ENCODE peak calls at places on chromosomes 13 and 19, in nine cellular contexts. T, S, D, K, V, H, N, I and U are unnamed samples.

GRCh38 chr19:35644206-35644986 is 2.9 kb downstream of the ETV2 start:
- DNase-seq in T (peak), S (peak), D (peak), K (peak), V (peak), H (peak), N (peak), I (peak), U (peak)

GRCh38 chr13:59755647-59756290 is 408.0 kb downstream of the DIAPH3 start:
- DNase-seq in T (no peak), S (no peak), D (no peak), K (no peak), V (peak), H (no peak), N (no peak), I (no peak), U (no peak)

GRCh38 chr13:32056316-32056715 is 24.7 kb downstream of the FRY start:
- DNase-seq in T (no peak), S (no peak), D (no peak), K (no peak), V (no peak), H (no peak), N (no peak), I (no peak), U (no peak)

GRCh38 chr19:36719687-36720556 is 32.5 kb downstream of the ZNF567 start:
- DNase-seq in T (peak), S (no peak), D (no peak), K (no peak), V (no peak), H (no peak), N (no peak), I (no peak), U (no peak)

GRCh38 chr19:48394331-48395169 is 1.1 kb downstream of the GRIN2D start:
- DNase-seq in T (no peak), S (no peak), D (no peak), K (no peak), V (no peak), H (no peak), N (no peak), I (peak), U (no peak)

GRCh38 chr19:48152552-48152951 is 17.6 kb downstream of the LIG1 start:
- DNase-seq in T (peak), S (peak), D (peak), K (peak), V (peak), H (peak), N (peak), I (peak), U (peak)

GRCh38 chr13:81021284-81021683 is 680.4 kb upstream of the SPRY2 start:
- DNase-seq in T (no peak), S (no peak), D (no peak), K (no peak), V (no peak), H (no peak), N (no peak), I (no peak), U (no peak)

GRCh38 chr19:2079865-2080301 is 16.2 kb downstream of the MOB3A start:
- DNase-seq in T (no peak), S (no peak), D (no peak), K (no peak), V (no peak), H (no peak), N (no peak), I (no peak), U (no peak)

GRCh38 chr19:47391510-47392223 is 27.7 kb downstream of the MEIS3 start:
- DNase-seq in T (peak), S (peak), D (peak), K (peak), V (peak), H (peak), N (peak), I (peak), U (peak)

GRCh38 chr13:51614350-51614786 is 30.1 kb downstream of the WDFY2 start:
- DNase-seq in T (no peak), S (no peak), D (no peak), K (peak), V (no peak), H (peak), N (no peak), I (no peak), U (no peak)

GRCh38 chr13:77143325-77143907 is 116.5 kb upstream of the FBXL3 start:
- DNase-seq in T (peak), S (no peak), D (no peak), K (no peak), V (peak), H (no peak), N (no peak), I (peak), U (no peak)

GRCh38 chr19:35328851-35329285 is at the start of gene CD22:
- DNase-seq in T (no peak), S (no peak), D (no peak), K (no peak), V (no peak), H (no peak), N (no peak), I (no peak), U (no peak)

GRCh38 chr19:12782424-12783225 is 7.3 kb upstream of the HOOK2 start:
- DNase-seq in T (peak), S (no peak), D (no peak), K (peak), V (no peak), H (peak), N (peak), I (no peak), U (no peak)

GRCh38 chr13:97726664-97727235 is 226.7 kb upstream of the IPO5 start:
- DNase-seq in T (peak), S (no peak), D (no peak), K (no peak), V (peak), H (no peak), N (no peak), I (no peak), U (no peak)

GRCh38 chr13:66994097-66994496 is 236.0 kb downstream of the PCDH9 start:
- DNase-seq in T (peak), S (no peak), D (no peak), K (no peak), V (peak), H (peak), N (peak), I (no peak), U (peak)

GRCh38 chr13:30111810-30112209 is 195.5 kb downstream of the KATNAL1 start:
- DNase-seq in T (no peak), S (no peak), D (no peak), K (no peak), V (no peak), H (no peak), N (no peak), I (no peak), U (no peak)

GRCh38 chr13:95039415-95039814 is 261.8 kb downstream of the ABCC4 start:
- DNase-seq in T (no peak), S (no peak), D (no peak), K (no peak), V (no peak), H (no peak), N (no peak), I (no peak), U (no peak)

GRCh38 chr13:79647518-79647917 is 166.6 kb downstream of the NDFIP2 start:
- DNase-seq in T (no peak), S (no peak), D (no peak), K (no peak), V (peak), H (no peak), N (no peak), I (no peak), U (no peak)

GRCh38 chr19:10966809-10967208 is 6.0 kb downstream of the SMARCA4 start:
- DNase-seq in T (no peak), S (no peak), D (no peak), K (no peak), V (no peak), H (no peak), N (no peak), I (no peak), U (no peak)

GRCh38 chr13:19759669-19760068 is 23.1 kb downstream of the PSPC1 start:
- DNase-seq in T (no peak), S (no peak), D (no peak), K (no peak), V (no peak), H (no peak), N (no peak), I (no peak), U (no peak)

GRCh38 chr19:54312436-54313362 is at the start of gene LILRA5:
- DNase-seq in T (no peak), S (no peak), D (no peak), K (no peak), V (no peak), H (peak), N (no peak), I (no peak), U (no peak)

GRCh38 chr19:8101311-8101710 is 48.1 kb downstream of the FBN3 start:
- DNase-seq in T (no peak), S (no peak), D (no peak), K (no peak), V (no peak), H (no peak), N (no peak), I (no peak), U (no peak)

GRCh38 chr19:15672580-15673175 is at the start of gene CYP4F12:
- DNase-seq in T (peak), S (no peak), D (peak), K (peak), V (peak), H (peak), N (peak), I (peak), U (no peak)

GRCh38 chr19:12954150-12954962 is 2.7 kb downstream of the GADD45GIP1 start:
- DNase-seq in T (no peak), S (no peak), D (no peak), K (no peak), V (no peak), H (no peak), N (no peak), I (no peak), U (no peak)

GRCh38 chr13:110712081-110712848 is 1.2 kb upstream of the ING1 start:
- DNase-seq in T (peak), S (peak), D (peak), K (peak), V (peak), H (peak), N (peak), I (peak), U (peak)

GRCh38 chr19:7512400-7512851 is 3.5 kb upstream of the ZNF358 start:
- DNase-seq in T (no peak), S (no peak), D (no peak), K (no peak), V (no peak), H (no peak), N (no peak), I (peak), U (no peak)

GRCh38 chr19:55352040-55352439 is 2.5 kb downstream of the COX6B2 start:
- DNase-seq in T (no peak), S (no peak), D (no peak), K (no peak), V (peak), H (no peak), N (no peak), I (peak), U (no peak)

GRCh38 chr13:35530147-35530546 is 53.7 kb upstream of the MAB21L1 start:
- DNase-seq in T (no peak), S (no peak), D (no peak), K (no peak), V (no peak), H (peak), N (no peak), I (no peak), U (no peak)

GRCh38 chr13:41597348-41598041 is 140.1 kb downstream of the RGCC start:
- DNase-seq in T (peak), S (no peak), D (no peak), K (no peak), V (peak), H (no peak), N (no peak), I (no peak), U (no peak)

GRCh38 chr19:6020972-6021805 is 43.2 kb upstream of the RANBP3 start:
- DNase-seq in T (no peak), S (no peak), D (no peak), K (no peak), V (no peak), H (no peak), N (peak), I (no peak), U (no peak)

GRCh38 chr19:46984077-46985010 is 35.3 kb upstream of the NPAS1 start:
- DNase-seq in T (peak), S (no peak), D (no peak), K (no peak), V (peak), H (no peak), N (no peak), I (peak), U (no peak)

GRCh38 chr13:113404366-113404722 is 40.4 kb upstream of the GRTP1 start:
- DNase-seq in T (no peak), S (no peak), D (no peak), K (no peak), V (no peak), H (no peak), N (no peak), I (no peak), U (no peak)

GRCh38 chr13:53250272-53250875 is 221.8 kb downstream of the OLFM4 start:
- DNase-seq in T (peak), S (peak), D (no peak), K (no peak), V (peak), H (peak), N (no peak), I (peak), U (peak)

GRCh38 chr19:18208098-18208951 is 4.5 kb upstream of the RAB3A start:
- DNase-seq in T (peak), S (peak), D (peak), K (peak), V (no peak), H (peak), N (no peak), I (no peak), U (no peak)

GRCh38 chr19:40465025-40465780 is at the start of gene BLVRB:
- DNase-seq in T (peak), S (no peak), D (no peak), K (no peak), V (peak), H (no peak), N (no peak), I (peak), U (no peak)

DNA sequence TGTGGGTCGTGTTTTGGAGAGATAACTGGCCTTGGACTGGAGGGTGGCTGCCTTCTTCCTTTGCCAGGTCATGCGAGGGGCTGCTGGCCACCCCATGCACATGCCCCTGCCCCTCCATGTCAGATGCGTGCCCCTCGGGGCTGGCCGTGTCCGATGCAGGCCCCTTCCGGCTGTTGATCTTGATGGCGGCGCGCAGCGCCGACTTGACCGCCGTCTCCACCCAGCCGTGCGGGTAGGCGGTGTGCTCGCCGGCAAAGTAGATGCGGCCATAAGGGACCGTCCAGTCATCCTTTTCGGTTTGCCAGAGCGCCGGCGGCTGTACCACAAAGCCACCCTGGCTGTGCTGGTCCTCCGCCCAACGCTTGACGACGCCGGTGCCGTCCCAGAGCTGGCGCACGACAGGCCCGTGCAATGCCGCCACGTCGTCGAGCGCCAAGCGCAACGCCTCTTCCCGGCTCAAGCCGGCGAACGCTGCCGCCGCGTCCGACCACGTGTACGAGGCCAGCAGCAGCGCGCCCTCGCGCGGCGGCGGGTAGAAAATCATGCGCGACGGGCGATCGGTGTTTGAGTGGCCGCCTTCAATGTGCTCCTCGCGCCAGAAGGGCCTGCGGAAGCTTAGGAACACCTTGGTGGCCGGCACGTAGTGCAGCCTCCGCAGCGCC is 6.9 kb downstream of the IL4I1 start:
- DNase-seq in T (peak), S (no peak), D (peak), K (peak), V (peak), H (peak), N (peak), I (peak), U (peak)
- TF ChIP-seq CTCF in T (peak), S (peak), D (no peak), K (peak), V (peak), H (peak), N (peak), I (peak), U (peak)

GRCh38 chr13:25494708-25495411 is 123.1 kb downstream of the ATP8A2 start:
- DNase-seq in T (no peak), S (no peak), D (no peak), K (no peak), V (no peak), H (no peak), N (no peak), I (no peak), U (no peak)
- TF ChIP-seq CTCF in T (no peak), S (no peak), D (no peak), K (no peak), V (no peak), H (no peak), N (no peak), I (no peak), U (no peak)

DNA sequence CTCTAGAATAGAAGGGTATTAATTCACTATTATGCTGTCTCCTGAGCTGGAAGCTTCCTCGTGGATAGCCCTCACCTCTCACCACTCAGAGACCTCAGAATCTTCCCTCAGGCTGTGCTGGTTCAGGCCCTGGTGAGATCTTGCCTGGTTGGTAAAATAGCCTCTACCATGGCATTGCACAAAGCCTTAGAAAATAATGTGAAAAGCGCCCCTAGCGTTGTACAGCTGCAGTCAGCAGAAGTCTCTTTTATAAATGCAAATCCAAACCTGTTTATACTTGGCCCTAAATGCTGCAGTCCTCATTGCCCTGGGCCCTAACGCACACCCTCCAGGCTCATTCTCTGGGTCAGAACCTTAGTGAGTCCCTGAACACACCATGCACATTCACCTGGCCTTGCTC is 150.9 kb downstream of the KCTD15 start:
- DNase-seq in T (no peak), S (no peak), D (no peak), K (no peak), V (peak), H (no peak), N (no peak), I (no peak), U (no peak)
- TF ChIP-seq CTCF in T (no peak), S (peak), D (no peak), K (no peak), V (peak), H (no peak), N (no peak), I (no peak), U (peak)

DNA sequence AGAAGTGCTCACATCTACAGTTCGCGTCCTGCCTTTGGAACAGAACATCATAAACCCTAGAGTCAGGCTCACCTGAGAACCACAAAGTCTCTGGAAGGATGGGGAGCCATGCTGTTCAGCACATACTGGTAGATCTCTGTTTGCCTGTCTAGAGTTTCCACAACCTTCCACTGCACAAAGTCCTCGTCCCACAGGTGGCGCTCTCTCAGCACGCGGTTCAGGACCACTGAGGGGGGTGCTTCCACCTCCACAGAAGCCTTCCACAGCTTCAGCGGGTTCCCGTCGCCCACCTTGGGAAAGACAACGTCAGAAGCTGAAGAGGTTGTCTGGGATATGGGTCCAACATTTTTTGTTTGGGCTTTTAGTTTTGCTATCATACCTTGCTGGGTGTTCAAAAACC is 93.6 kb downstream of the KL start:
- DNase-seq in T (no peak), S (no peak), D (no peak), K (no peak), V (no peak), H (no peak), N (no peak), I (no peak), U (no peak)
- TF ChIP-seq CTCF in T (peak), S (peak), D (no peak), K (no peak), V (no peak), H (peak), N (no peak), I (no peak), U (no peak)

GRCh38 chr19:9584073-9584833 is at the start of gene ZNF121:
- DNase-seq in T (peak), S (peak), D (peak), K (peak), V (peak), H (peak), N (peak), I (peak), U (peak)

GRCh38 chr19:9586764-9587163 is 2.5 kb upstream of the ZNF121 start:
- DNase-seq in T (peak), S (peak), D (peak), K (peak), V (peak), H (peak), N (peak), I (peak), U (peak)
- TF ChIP-seq CTCF in T (peak), S (peak), D (no peak), K (peak), V (peak), H (peak), N (peak), I (peak), U (peak)

GRCh38 chr13:101941095-101941777 is 460.6 kb downstream of the FGF14 start:
- DNase-seq in T (peak), S (no peak), D (no peak), K (no peak), V (peak), H (no peak), N (no peak), I (peak), U (no peak)
- TF ChIP-seq CTCF in T (peak), S (peak), D (no peak), K (no peak), V (peak), H (no peak), N (no peak), I (peak), U (peak)

DNA sequence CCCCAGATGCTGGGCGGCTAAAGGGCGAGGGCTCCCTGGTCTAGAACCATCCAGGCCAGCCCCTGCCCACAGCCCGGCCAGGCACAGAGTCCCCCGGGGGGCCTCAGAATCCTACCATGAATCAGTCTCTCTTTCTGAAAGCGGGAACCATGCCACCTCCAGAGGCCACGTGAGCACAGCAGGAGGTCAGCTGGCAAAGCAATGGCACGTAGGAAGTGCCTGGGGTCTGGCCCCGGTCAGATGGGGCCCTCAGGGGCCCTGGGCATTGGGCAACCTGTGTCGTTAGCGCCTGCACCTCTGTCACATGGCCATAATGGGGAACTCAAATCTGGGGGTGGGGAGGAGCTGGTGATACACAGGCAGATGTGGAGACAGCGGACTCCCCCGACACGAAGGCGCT is 8.8 kb downstream of the MFSD12 start:
- DNase-seq in T (no peak), S (no peak), D (no peak), K (no peak), V (no peak), H (no peak), N (no peak), I (no peak), U (no peak)
- TF ChIP-seq CTCF in T (no peak), S (no peak), D (no peak), K (no peak), V (no peak), H (no peak), N (no peak), I (no peak), U (no peak)

GRCh38 chr19:38932425-38933179 is 1.9 kb downstream of the MRPS12 start:
- DNase-seq in T (peak), S (no peak), D (no peak), K (peak), V (peak), H (no peak), N (no peak), I (no peak), U (no peak)
- TF ChIP-seq CTCF in T (peak), S (peak), D (no peak), K (peak), V (peak), H (peak), N (peak), I (peak), U (peak)